ENCODE peak calls at places on chromosome 7, in nine cellular contexts. W, S, C, Q, T, F, X, L and K are unnamed samples.

GRCh38 chr7:150903627-150904026 is 51.3 kb downstream of the AOC1 start:
- DNase-seq in S (peak; percentile 89), Q (no peak), C (peak; percentile 84), F (peak; percentile 84), T (peak; percentile 86), W (no peak), X (peak; percentile 55), L (peak; percentile 65), K (no peak)

GRCh38 chr7:96380111-96380512 is 58.2 kb upstream of the SLC25A13 start:
- DNase-seq in S (no peak), L (no peak), F (no peak), Q (no peak), X (no peak), W (no peak), C (no peak), T (peak; percentile 60), K (no peak)

GRCh38 chr7:155291045-155291530 is 6.6 kb upstream of the INSIG1 start:
- DNase-seq in Q (no peak), X (peak; percentile 83), W (no peak), F (peak; percentile 29), C (no peak), L (peak; percentile 52), T (peak; percentile 37), S (peak; percentile 94), K (peak; percentile 63)

GRCh38 chr7:41803569-41803968 is 100.7 kb upstream of the INHBA start:
- DNase-seq in F (no peak), L (no peak), C (no peak), T (no peak), Q (no peak), S (no peak), X (no peak), W (no peak), K (no peak)

GRCh38 chr7:127571741-127572505 is 13.5 kb downstream of the GCC1 start:
- DNase-seq in W (no peak), Q (no peak), F (no peak), T (no peak), C (no peak), X (no peak), L (no peak), S (no peak), K (no peak)

GRCh38 chr7:149690688-149691446 is 82.5 kb downstream of the ZNF467 start:
- DNase-seq in C (no peak), L (no peak), S (peak; percentile 16), X (no peak), T (peak; percentile 3), Q (peak; percentile 45), F (peak; percentile 37), W (peak; percentile 61), K (no peak)

GRCh38 chr7:42155836-42156540 is 81.0 kb downstream of the GLI3 start:
- DNase-seq in X (no peak), S (no peak), C (no peak), L (no peak), W (no peak), F (no peak), T (no peak), Q (no peak), K (no peak)

GRCh38 chr7:117061751-117062150 is 108.5 kb downstream of the ST7 start:
- DNase-seq in F (no peak), S (no peak), L (no peak), C (no peak), T (no peak), Q (no peak), W (no peak), X (no peak), K (no peak)

GRCh38 chr7:11714676-11715075 is 117.3 kb downstream of the THSD7A start:
- DNase-seq in C (no peak), F (no peak), T (peak; percentile 20), W (no peak), L (no peak), Q (no peak), S (no peak), X (no peak), K (no peak)

GRCh38 chr7:24082826-24083225 is 201.2 kb upstream of the NPY start:
- DNase-seq in C (no peak), S (no peak), F (no peak), T (no peak), Q (no peak), W (no peak), X (no peak), L (no peak), K (no peak)

GRCh38 chr7:21200513-21200912 is 227.4 kb upstream of the SP4 start:
- DNase-seq in F (no peak), X (no peak), W (no peak), S (no peak), C (no peak), Q (no peak), T (no peak), L (no peak), K (no peak)

GRCh38 chr7:110522061-110522750 is 568.7 kb upstream of the LRRN3 start:
- DNase-seq in W (no peak), L (no peak), Q (no peak), T (no peak), F (no peak), X (no peak), C (no peak), S (no peak), K (no peak)

GRCh38 chr7:143385891-143386781 is 5.0 kb downstream of the ZYX start:
- DNase-seq in C (no peak), W (no peak), T (peak; percentile 49), F (no peak), L (no peak), S (peak; percentile 50), X (peak; percentile 69), Q (no peak), K (no peak)

GRCh38 chr7:149720372-149721083 is 52.9 kb downstream of the ZNF467 start:
- DNase-seq in C (peak; percentile 42), L (peak; percentile 86), X (peak; percentile 21), S (peak; percentile 48), Q (no peak), W (no peak), T (no peak), F (peak; percentile 94), K (no peak)

GRCh38 chr7:102875700-102876192 is 37.1 kb upstream of the LRRC17 start:
- DNase-seq in C (no peak), T (peak; percentile 94), Q (no peak), X (no peak), S (peak; percentile 52), W (peak; percentile 10), L (peak; percentile 27), F (no peak), K (peak; percentile 20)

GRCh38 chr7:12729112-12729511 is 41.7 kb downstream of the ARL4A start:
- DNase-seq in Q (peak; percentile 73), S (peak; percentile 50), C (peak; percentile 32), L (peak; percentile 84), T (peak; percentile 94), W (peak; percentile 41), X (peak; percentile 70), F (peak; percentile 77), K (peak; percentile 97)

GRCh38 chr7:27172823-27173411 is 1.2 kb downstream of the HOXA10 start:
- DNase-seq in W (no peak), S (peak; percentile 75), F (no peak), T (peak; percentile 64), Q (peak; percentile 48), L (peak; percentile 20), C (peak; percentile 89), X (peak; percentile 17), K (no peak)
- TF ChIP-seq POLR2A in W (no peak), S (peak; percentile 31), F (no peak), T (no peak), Q (no peak), L (no peak), C (peak; percentile 68), X (no peak), K (no peak)

DNA sequence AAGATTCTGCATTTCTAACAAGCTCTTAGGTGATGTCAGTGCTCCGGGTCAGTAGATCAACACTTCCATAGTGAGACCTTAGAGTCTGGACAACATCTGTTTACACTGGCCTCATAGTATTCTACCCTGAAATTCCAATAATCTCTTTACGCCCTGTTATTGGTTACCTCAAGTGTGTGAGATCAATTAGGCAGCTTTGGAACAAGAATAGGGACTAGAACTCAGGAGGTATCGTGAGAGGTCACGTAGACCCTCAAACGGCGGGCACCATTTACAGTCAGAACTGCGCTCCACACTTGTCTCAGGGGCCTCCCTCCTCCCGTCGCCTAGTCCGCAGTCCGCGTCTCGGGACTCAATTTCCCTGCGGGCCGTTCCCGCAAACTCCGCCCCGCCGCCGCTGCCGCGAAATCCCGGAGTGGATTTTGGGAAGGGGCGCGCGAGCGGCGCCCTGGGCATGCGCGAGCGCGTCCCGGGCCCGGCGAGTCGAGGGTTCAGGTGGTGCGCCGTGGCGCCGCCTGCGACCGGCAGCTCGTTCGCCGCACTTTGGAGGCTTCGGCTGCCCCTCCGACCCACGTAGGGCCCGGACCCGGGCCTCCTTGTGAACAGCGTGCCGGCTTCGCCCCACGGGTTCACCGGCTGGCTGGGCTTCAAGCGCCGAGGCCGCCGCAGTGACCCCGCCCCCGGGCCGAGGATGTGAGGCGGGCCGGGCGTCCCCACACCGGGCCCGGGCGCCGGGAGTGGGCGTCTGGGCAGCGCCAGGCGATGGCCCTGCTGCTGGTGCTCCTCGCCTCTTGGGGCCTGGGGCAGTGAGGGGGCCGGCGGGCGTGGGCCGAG is at the start of gene PLEKHA8:
- DNase-seq in S (peak; percentile 90), T (peak; percentile 88), C (peak; percentile 79), W (peak; percentile 72), X (peak; percentile 88), F (peak; percentile 89), L (peak; percentile 87), Q (peak; percentile 84), K (peak; percentile 89)
- TF ChIP-seq POLR2A in S (peak; percentile 81), T (no peak), C (peak; percentile 67), W (no peak), X (peak; percentile 59), F (peak; percentile 95), L (no peak), Q (peak; percentile 70), K (peak; percentile 48)

GRCh38 chr7:92737706-92738105 is 98.7 kb downstream of the CDK6 start:
- DNase-seq in S (no peak), L (no peak), W (no peak), X (no peak), F (no peak), T (no peak), Q (no peak), C (no peak), K (no peak)

GRCh38 chr7:92740134-92740533 is 96.2 kb downstream of the CDK6 start:
- DNase-seq in X (no peak), F (no peak), C (no peak), W (no peak), Q (no peak), T (no peak), L (no peak), S (no peak), K (no peak)

GRCh38 chr7:92736870-92737269 is 99.5 kb downstream of the CDK6 start:
- DNase-seq in C (no peak), W (no peak), X (no peak), S (no peak), L (no peak), F (no peak), Q (no peak), T (no peak), K (no peak)

GRCh38 chr7:92740713-92741126 is 95.7 kb downstream of the CDK6 start:
- DNase-seq in Q (no peak), X (no peak), F (no peak), W (peak; percentile 39), C (no peak), L (no peak), T (no peak), S (no peak), K (no peak)

GRCh38 chr7:92739091-92739490 is 97.3 kb downstream of the CDK6 start:
- DNase-seq in S (no peak), X (no peak), F (no peak), Q (no peak), T (no peak), L (no peak), W (no peak), C (no peak), K (no peak)
- TF ChIP-seq POLR2A in S (no peak), X (no peak), F (no peak), Q (no peak), T (no peak), L (no peak), W (no peak), C (no peak), K (no peak)

GRCh38 chr7:44796504-44797328 is at the start of gene PPIA:
- DNase-seq in Q (peak; percentile 99), S (peak; percentile 99), W (peak; percentile 94), F (peak; percentile 99), C (peak; percentile 98), L (peak; percentile 99), X (peak; percentile 96), T (peak; percentile 97), K (peak; percentile 99)
- TF ChIP-seq POLR2A in Q (peak; percentile 81), S (peak; percentile 83), W (peak; percentile 96), F (peak; percentile 96), C (peak; percentile 89), L (no peak), X (no peak), T (peak; percentile 97), K (peak; percentile 91)